ENCODE peak calls at places on chromosome 6, in ten cellular contexts. Q is HL-60, G is IMR-90, A is OCI-LY7, E is fibroblast of the aortic adventitia, N is cardiac muscle cell, P is progenitor cell of endocrine pancreas, B is fibroblast of mammary gland, X is H1, R is NB4. T is an unnamed sample.

GRCh38 chr6:168181776-168182765 is 103.1 kb upstream of the FRMD1 start:
- DNase-seq in Q (no peak), G (no peak), A (no peak), E (no peak), N (no peak), P (no peak), B (no peak), X (peak; percentile 13), R (no peak), T (peak; percentile 2)

GRCh38 chr6:74066168-74066871 is 370.3 kb downstream of the CD109 start:
- DNase-seq in Q (no peak), G (peak; percentile 47), A (no peak), E (no peak), N (peak; percentile 69), P (no peak), B (peak; percentile 36), X (no peak), R (no peak), T (no peak)

GRCh38 chr6:17907467-17908229 is 79.8 kb downstream of the KIF13A start:
- DNase-seq in Q (peak; percentile 97), G (peak; percentile 100), A (no peak), E (peak; percentile 99), N (peak; percentile 98), P (no peak), B (peak; percentile 100), X (no peak), R (peak; percentile 99), T (no peak)

GRCh38 chr6:106247293-106247692 is 78.3 kb downstream of the ATG5 start:
- DNase-seq in Q (no peak), G (peak; percentile 44), A (no peak), E (no peak), N (no peak), P (no peak), B (peak; percentile 84), X (no peak), R (no peak), T (no peak)

GRCh38 chr6:68679399-68679798 is 44.3 kb downstream of the ADGRB3 start:
- DNase-seq in Q (no peak), G (no peak), A (no peak), E (no peak), N (peak; percentile 24), P (no peak), B (no peak), X (no peak), R (no peak), T (no peak)

GRCh38 chr6:158718431-158719126 is 68.7 kb downstream of the SYTL3 start:
- DNase-seq in Q (no peak), G (no peak), A (peak; percentile 45), E (peak; percentile 20), N (peak; percentile 53), P (peak; percentile 42), B (no peak), X (peak; percentile 82), R (peak; percentile 62), T (no peak)

GRCh38 chr6:32883789-32884188 is 29.8 kb downstream of the PSMB9 start:
- DNase-seq in Q (peak; percentile 39), G (peak; percentile 60), A (no peak), E (peak; percentile 80), N (peak; percentile 92), P (no peak), B (peak; percentile 91), X (no peak), R (peak; percentile 87), T (no peak)

GRCh38 chr6:157800420-157801237 is 22.4 kb upstream of the SNX9 start:
- DNase-seq in Q (peak; percentile 11), G (peak; percentile 86), A (no peak), E (peak; percentile 75), N (peak; percentile 69), P (no peak), B (peak; percentile 81), X (no peak), R (peak; percentile 42), T (no peak)

GRCh38 chr6:53513056-53513455 is 31.8 kb downstream of the GCLC start:
- DNase-seq in Q (no peak), G (no peak), A (no peak), E (no peak), N (no peak), P (no peak), B (no peak), X (no peak), R (no peak), T (no peak)

GRCh38 chr6:121932071-121933009 is 467.1 kb upstream of the HSF2 start:
- DNase-seq in Q (no peak), G (peak; percentile 95), A (no peak), E (peak; percentile 93), N (peak; percentile 80), P (no peak), B (peak; percentile 96), X (peak; percentile 49), R (no peak), T (no peak)

GRCh38 chr6:97465877-97466710 is 183.1 kb upstream of the MMS22L start:
- DNase-seq in Q (no peak), G (no peak), A (no peak), E (no peak), N (no peak), P (no peak), B (no peak), X (no peak), R (no peak), T (no peak)

GRCh38 chr6:74268821-74269600 is 573.0 kb downstream of the CD109 start:
- DNase-seq in Q (no peak), G (peak; percentile 42), A (no peak), E (no peak), N (no peak), P (no peak), B (no peak), X (no peak), R (no peak), T (no peak)

GRCh38 chr6:151962246-151962846 is 154.9 kb downstream of the ESR1 start:
- DNase-seq in Q (no peak), G (no peak), A (no peak), E (peak; percentile 11), N (peak; percentile 67), P (no peak), B (peak; percentile 39), X (no peak), R (peak; percentile 47), T (no peak)

GRCh38 chr6:155085582-155086253 is 90.6 kb downstream of the TIAM2 start:
- DNase-seq in Q (no peak), G (peak; percentile 58), A (no peak), E (peak; percentile 62), N (no peak), P (no peak), B (peak; percentile 47), X (no peak), R (no peak), T (no peak)

GRCh38 chr6:138815797-138816528 is 20.1 kb downstream of the ECT2L start:
- DNase-seq in Q (no peak), G (peak; percentile 79), A (peak; percentile 74), E (peak; percentile 82), N (peak; percentile 82), P (no peak), B (peak; percentile 76), X (no peak), R (peak; percentile 73), T (no peak)

GRCh38 chr6:34362909-34363713 is 29.4 kb downstream of the NUDT3 start:
- DNase-seq in Q (no peak), G (no peak), A (peak; percentile 51), E (no peak), N (no peak), P (no peak), B (no peak), X (no peak), R (peak; percentile 85), T (no peak)

DNA sequence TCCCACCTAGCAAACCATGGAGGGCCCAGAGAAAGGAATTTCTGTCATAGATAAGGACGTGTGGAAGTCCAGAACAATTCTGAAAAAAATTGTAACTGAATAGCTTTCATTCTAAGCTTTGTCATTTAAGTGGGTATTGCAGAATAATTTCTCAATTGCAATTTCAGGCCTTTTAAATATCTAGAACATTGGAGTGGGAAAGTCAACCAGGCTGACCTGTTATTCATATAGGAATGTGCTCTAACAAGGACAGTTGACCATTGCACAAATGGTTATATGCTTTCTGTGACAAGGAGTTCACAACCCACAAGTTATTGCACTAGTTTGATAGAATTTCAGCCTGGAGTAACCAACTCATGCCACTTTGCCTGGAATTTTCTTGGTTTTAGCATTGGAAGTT is 53.4 kb upstream of the OLIG3 start:
- DNase-seq in Q (no peak), G (no peak), A (no peak), E (no peak), N (no peak), P (no peak), B (no peak), X (no peak), R (no peak), T (no peak)
- TF ChIP-seq CTCF in Q (no peak), G (no peak), A (no peak), E (no peak), N (no peak), P (no peak), B (no peak), X (no peak), R (no peak), T (no peak)

DNA sequence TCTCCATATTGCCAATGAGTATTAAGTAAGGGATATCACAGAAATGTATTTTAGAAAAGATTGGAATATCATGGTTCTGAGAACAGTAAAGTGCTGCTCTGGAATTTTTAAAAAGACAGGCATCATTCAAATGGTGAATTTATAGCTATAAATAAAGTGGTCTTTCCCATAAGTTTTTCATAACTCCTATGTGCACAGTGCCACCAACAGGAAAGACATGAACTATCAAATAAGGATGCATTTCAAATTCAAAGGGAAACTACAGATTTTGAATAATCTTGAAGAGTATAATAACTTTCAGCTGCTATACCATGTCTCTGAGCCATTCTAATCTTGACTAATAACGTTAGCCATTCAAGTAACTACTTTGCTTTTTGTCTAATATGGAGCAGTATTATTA is 456.8 kb upstream of the GJE1 start:
- DNase-seq in Q (no peak), G (peak; percentile 27), A (no peak), E (peak; percentile 36), N (peak; percentile 38), P (no peak), B (peak; percentile 36), X (no peak), R (peak; percentile 9), T (no peak)
- TF ChIP-seq CTCF in Q (no peak), G (peak; percentile 48), A (peak; percentile 44), E (peak; percentile 36), N (peak; percentile 35), P (no peak), B (peak; percentile 37), X (no peak), R (no peak), T (no peak)

DNA sequence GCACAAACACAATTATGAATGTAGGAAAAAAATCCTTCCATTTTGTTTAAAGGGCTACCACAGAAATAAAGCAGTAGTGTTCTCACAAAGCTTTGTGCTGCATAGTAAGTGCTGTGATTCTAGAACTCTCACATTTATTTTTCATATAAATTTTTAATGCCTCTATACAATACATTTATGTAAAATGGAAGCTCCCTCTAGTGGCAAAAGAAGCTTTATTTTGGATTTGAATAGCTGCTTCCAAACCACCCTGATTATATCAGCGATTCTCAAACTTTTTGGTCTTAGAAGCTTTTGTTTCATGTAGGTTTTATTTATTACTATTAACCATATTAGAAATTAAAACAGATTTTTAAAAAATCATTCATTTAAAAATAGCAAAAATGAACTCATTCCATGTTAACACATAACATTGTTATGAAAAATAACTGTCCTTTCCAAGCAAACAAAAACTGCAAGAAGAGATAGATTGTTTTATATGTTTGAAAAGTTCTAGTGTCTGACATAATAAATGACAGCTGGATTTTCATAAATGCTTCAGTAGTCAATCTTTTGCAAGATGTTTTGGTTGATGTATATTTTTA is 38.4 kb downstream of the HS3ST5 start:
- DNase-seq in Q (no peak), G (peak; percentile 24), A (peak; percentile 15), E (peak; percentile 32), N (peak; percentile 29), P (no peak), B (peak; percentile 24), X (no peak), R (peak; percentile 25), T (no peak)
- TF ChIP-seq CTCF in Q (peak; percentile 9), G (peak; percentile 55), A (peak; percentile 81), E (peak; percentile 50), N (peak; percentile 46), P (peak; percentile 60), B (peak; percentile 50), X (peak; percentile 18), R (peak; percentile 40), T (peak; percentile 61)

GRCh38 chr6:111589366-111589765 is 16.3 kb downstream of the TRAF3IP2 start:
- DNase-seq in Q (no peak), G (peak; percentile 83), A (no peak), E (peak; percentile 97), N (peak; percentile 85), P (no peak), B (peak; percentile 96), X (no peak), R (no peak), T (no peak)
- TF ChIP-seq CTCF in Q (no peak), G (no peak), A (no peak), E (no peak), N (no peak), P (no peak), B (no peak), X (no peak), R (no peak), T (no peak)